ENCODE peak calls at places on chromosomes 6 and 20, in four cellular contexts. One of them, this sample, is unnamed.

GRCh38 chr6:136969433-136969832 is 47.3 kb downstream of the SLC35D3 start:
- DNase-seq in effector memory CD4-positive, alpha-beta T cell: no peak
- DNase-seq in lung: no peak
- DNase-seq in Kasumi-1: no peak
- DNase-seq in this sample: no peak

GRCh38 chr6:39821739-39822532 is 29.8 kb downstream of the DAAM2 start:
- DNase-seq in effector memory CD4-positive, alpha-beta T cell: no peak
- DNase-seq in lung: no peak
- DNase-seq in Kasumi-1: no peak
- DNase-seq in this sample: no peak

GRCh38 chr6:87473419-87473903 is 687 bp downstream of the SLC35A1 start:
- DNase-seq in effector memory CD4-positive, alpha-beta T cell: peak
- DNase-seq in lung: peak
- DNase-seq in Kasumi-1: peak
- DNase-seq in this sample: no peak

GRCh38 chr6:81909981-81910910 is 157.8 kb upstream of the TENT5A start:
- DNase-seq in effector memory CD4-positive, alpha-beta T cell: no peak
- DNase-seq in lung: no peak
- DNase-seq in Kasumi-1: no peak
- DNase-seq in this sample: no peak

GRCh38 chr20:56829788-56830385 is 200.8 kb downstream of the TFAP2C start:
- DNase-seq in effector memory CD4-positive, alpha-beta T cell: no peak
- DNase-seq in lung: no peak
- DNase-seq in Kasumi-1: no peak
- DNase-seq in this sample: no peak

GRCh38 chr6:18362058-18362561 is 25.0 kb upstream of the RNF144B start:
- DNase-seq in effector memory CD4-positive, alpha-beta T cell: no peak
- DNase-seq in lung: no peak
- DNase-seq in Kasumi-1: no peak
- DNase-seq in this sample: no peak

GRCh38 chr6:154538664-154539235 is 28.3 kb upstream of the CNKSR3 start:
- DNase-seq in effector memory CD4-positive, alpha-beta T cell: no peak
- DNase-seq in lung: no peak
- DNase-seq in Kasumi-1: no peak
- DNase-seq in this sample: no peak

GRCh38 chr6:124741341-124741740 is 220.9 kb upstream of the RNF217 start:
- DNase-seq in effector memory CD4-positive, alpha-beta T cell: no peak
- DNase-seq in lung: no peak
- DNase-seq in Kasumi-1: no peak
- DNase-seq in this sample: no peak